ENCODE peak calls at places on chromosome 6, in six cellular contexts. One of them, this sample, is unnamed.

GRCh38 chr6:33430991-33431879 is 11.4 kb downstream of the SYNGAP1 start:
- DNase-seq in GM12865: peak
- DNase-seq in EL: peak
- DNase-seq in putamen: peak
- DNase-seq in tibial artery: no peak
- DNase-seq in CD4-positive, alpha-beta memory T cell: peak
- DNase-seq in this sample: no peak

GRCh38 chr6:31689249-31690110 is 8.6 kb upstream of the LY6G5C start:
- DNase-seq in GM12865: no peak
- DNase-seq in EL: no peak
- DNase-seq in putamen: no peak
- DNase-seq in tibial artery: no peak
- DNase-seq in CD4-positive, alpha-beta memory T cell: no peak
- DNase-seq in this sample: no peak

GRCh38 chr6:105771313-105771970 is 314.7 kb upstream of the PRDM1 start:
- DNase-seq in GM12865: no peak
- DNase-seq in EL: peak
- DNase-seq in putamen: no peak
- DNase-seq in tibial artery: no peak
- DNase-seq in CD4-positive, alpha-beta memory T cell: no peak
- DNase-seq in this sample: no peak

GRCh38 chr6:23013776-23014175 is 444.4 kb downstream of the HDGFL1 start:
- DNase-seq in GM12865: no peak
- DNase-seq in EL: no peak
- DNase-seq in putamen: no peak
- DNase-seq in tibial artery: no peak
- DNase-seq in CD4-positive, alpha-beta memory T cell: no peak
- DNase-seq in this sample: no peak

GRCh38 chr6:107730106-107730505 is 94.0 kb downstream of the SCML4 start:
- DNase-seq in GM12865: no peak
- DNase-seq in EL: no peak
- DNase-seq in putamen: no peak
- DNase-seq in tibial artery: no peak
- DNase-seq in CD4-positive, alpha-beta memory T cell: peak
- DNase-seq in this sample: no peak

GRCh38 chr6:163554663-163555062 is 140.1 kb downstream of the QKI start:
- DNase-seq in GM12865: peak
- DNase-seq in EL: peak
- DNase-seq in putamen: no peak
- DNase-seq in tibial artery: peak
- DNase-seq in CD4-positive, alpha-beta memory T cell: peak
- DNase-seq in this sample: no peak

GRCh38 chr6:37653933-37654565 is 43.6 kb downstream of the MDGA1 start:
- DNase-seq in GM12865: peak
- DNase-seq in EL: peak
- DNase-seq in putamen: no peak
- DNase-seq in tibial artery: no peak
- DNase-seq in CD4-positive, alpha-beta memory T cell: peak
- DNase-seq in this sample: no peak

GRCh38 chr6:14927398-14927797 is 318.5 kb upstream of the JARID2 start:
- DNase-seq in GM12865: no peak
- DNase-seq in EL: no peak
- DNase-seq in putamen: no peak
- DNase-seq in tibial artery: no peak
- DNase-seq in CD4-positive, alpha-beta memory T cell: no peak
- DNase-seq in this sample: no peak

GRCh38 chr6:132684998-132685397 is 26.0 kb upstream of the TAAR1 start:
- DNase-seq in GM12865: no peak
- DNase-seq in EL: no peak
- DNase-seq in putamen: no peak
- DNase-seq in tibial artery: no peak
- DNase-seq in CD4-positive, alpha-beta memory T cell: no peak
- DNase-seq in this sample: no peak

GRCh38 chr6:142680308-142680707 is 264.7 kb downstream of the HIVEP2 start:
- DNase-seq in GM12865: no peak
- DNase-seq in EL: peak
- DNase-seq in putamen: no peak
- DNase-seq in tibial artery: peak
- DNase-seq in CD4-positive, alpha-beta memory T cell: peak
- DNase-seq in this sample: no peak

GRCh38 chr6:30721198-30722024 is 1.3 kb downstream of the TUBB start:
- DNase-seq in GM12865: peak
- DNase-seq in EL: peak
- DNase-seq in putamen: peak
- DNase-seq in tibial artery: peak
- DNase-seq in CD4-positive, alpha-beta memory T cell: peak
- DNase-seq in this sample: peak

GRCh38 chr6:149013932-149014331 is 267.1 kb downstream of the UST start:
- DNase-seq in GM12865: no peak
- DNase-seq in EL: no peak
- DNase-seq in putamen: no peak
- DNase-seq in tibial artery: no peak
- DNase-seq in CD4-positive, alpha-beta memory T cell: no peak
- DNase-seq in this sample: no peak

GRCh38 chr6:71332012-71332411 is 43.4 kb downstream of the OGFRL1 start:
- DNase-seq in GM12865: no peak
- DNase-seq in EL: peak
- DNase-seq in putamen: no peak
- DNase-seq in tibial artery: no peak
- DNase-seq in CD4-positive, alpha-beta memory T cell: no peak
- DNase-seq in this sample: no peak

GRCh38 chr6:41505084-41506049 is 40.8 kb upstream of the FOXP4 start:
- DNase-seq in GM12865: peak
- DNase-seq in EL: peak
- DNase-seq in putamen: peak
- DNase-seq in tibial artery: peak
- DNase-seq in CD4-positive, alpha-beta memory T cell: no peak
- DNase-seq in this sample: peak

GRCh38 chr6:170020041-170020583 is 268.7 kb downstream of the ERMARD start:
- DNase-seq in GM12865: no peak
- DNase-seq in EL: no peak
- DNase-seq in putamen: no peak
- DNase-seq in tibial artery: no peak
- DNase-seq in CD4-positive, alpha-beta memory T cell: no peak
- DNase-seq in this sample: peak

GRCh38 chr6:78615430-78615904 is 251.9 kb upstream of the IRAK1BP1 start:
- DNase-seq in GM12865: peak
- DNase-seq in EL: peak
- DNase-seq in putamen: no peak
- DNase-seq in tibial artery: no peak
- DNase-seq in CD4-positive, alpha-beta memory T cell: no peak
- DNase-seq in this sample: no peak

GRCh38 chr6:17393335-17394191 is at the start of gene CAP2:
- DNase-seq in GM12865: no peak
- DNase-seq in EL: peak
- DNase-seq in putamen: peak
- DNase-seq in tibial artery: peak
- DNase-seq in CD4-positive, alpha-beta memory T cell: no peak
- DNase-seq in this sample: peak

GRCh38 chr6:169669147-169669546 is 32.7 kb downstream of the WDR27 start:
- DNase-seq in GM12865: no peak
- DNase-seq in EL: no peak
- DNase-seq in putamen: no peak
- DNase-seq in tibial artery: no peak
- DNase-seq in CD4-positive, alpha-beta memory T cell: no peak
- DNase-seq in this sample: no peak

GRCh38 chr6:89707766-89708165 is 69.2 kb upstream of the LYRM2 start:
- DNase-seq in GM12865: no peak
- DNase-seq in EL: no peak
- DNase-seq in putamen: no peak
- DNase-seq in tibial artery: no peak
- DNase-seq in CD4-positive, alpha-beta memory T cell: no peak
- DNase-seq in this sample: no peak

GRCh38 chr6:149963212-149963461 is 606 bp upstream of the ULBP1 start:
- DNase-seq in GM12865: peak
- DNase-seq in EL: peak
- DNase-seq in putamen: no peak
- DNase-seq in tibial artery: no peak
- DNase-seq in CD4-positive, alpha-beta memory T cell: peak
- DNase-seq in this sample: peak

GRCh38 chr6:119129148-119129967 is 50.9 kb upstream of the FAM184A start:
- DNase-seq in GM12865: peak
- DNase-seq in EL: peak
- DNase-seq in putamen: peak
- DNase-seq in tibial artery: no peak
- DNase-seq in CD4-positive, alpha-beta memory T cell: peak
- DNase-seq in this sample: no peak

GRCh38 chr6:129671442-129672344 is 38.3 kb downstream of the ARHGAP18 start:
- DNase-seq in GM12865: peak
- DNase-seq in EL: peak
- DNase-seq in putamen: no peak
- DNase-seq in tibial artery: no peak
- DNase-seq in CD4-positive, alpha-beta memory T cell: peak
- DNase-seq in this sample: no peak

GRCh38 chr6:77425676-77426075 is 37.6 kb downstream of the HTR1B start:
- DNase-seq in GM12865: no peak
- DNase-seq in EL: peak
- DNase-seq in putamen: no peak
- DNase-seq in tibial artery: no peak
- DNase-seq in CD4-positive, alpha-beta memory T cell: no peak
- DNase-seq in this sample: no peak

GRCh38 chr6:32603888-32604287 is 14.2 kb upstream of the HLA-DRB1 start:
- DNase-seq in GM12865: no peak
- DNase-seq in EL: no peak
- DNase-seq in putamen: no peak
- DNase-seq in tibial artery: no peak
- DNase-seq in CD4-positive, alpha-beta memory T cell: no peak
- DNase-seq in this sample: no peak

GRCh38 chr6:55866110-55866509 is 9.3 kb downstream of the BMP5 start:
- DNase-seq in GM12865: no peak
- DNase-seq in EL: no peak
- DNase-seq in putamen: no peak
- DNase-seq in tibial artery: no peak
- DNase-seq in CD4-positive, alpha-beta memory T cell: no peak
- DNase-seq in this sample: no peak

GRCh38 chr6:118722820-118723526 is 71.6 kb upstream of the CEP85L start:
- DNase-seq in GM12865: no peak
- DNase-seq in EL: peak
- DNase-seq in putamen: no peak
- DNase-seq in tibial artery: no peak
- DNase-seq in CD4-positive, alpha-beta memory T cell: no peak
- DNase-seq in this sample: no peak

GRCh38 chr6:169225131-169225576 is 28.5 kb downstream of the THBS2 start:
- DNase-seq in GM12865: no peak
- DNase-seq in EL: no peak
- DNase-seq in putamen: no peak
- DNase-seq in tibial artery: no peak
- DNase-seq in CD4-positive, alpha-beta memory T cell: no peak
- DNase-seq in this sample: no peak

GRCh38 chr6:124567401-124567800 is 394.8 kb upstream of the RNF217 start:
- DNase-seq in GM12865: no peak
- DNase-seq in EL: no peak
- DNase-seq in putamen: peak
- DNase-seq in tibial artery: no peak
- DNase-seq in CD4-positive, alpha-beta memory T cell: no peak
- DNase-seq in this sample: no peak

GRCh38 chr6:159943101-159943632 is 25.7 kb upstream of the IGF2R start:
- DNase-seq in GM12865: no peak
- DNase-seq in EL: peak
- DNase-seq in putamen: no peak
- DNase-seq in tibial artery: peak
- DNase-seq in CD4-positive, alpha-beta memory T cell: no peak
- DNase-seq in this sample: no peak

GRCh38 chr6:971981-972640 is 279.2 kb upstream of the EXOC2 start:
- DNase-seq in GM12865: no peak
- DNase-seq in EL: no peak
- DNase-seq in putamen: no peak
- DNase-seq in tibial artery: no peak
- DNase-seq in CD4-positive, alpha-beta memory T cell: no peak
- DNase-seq in this sample: no peak

GRCh38 chr6:16802071-16802470 is 40.8 kb upstream of the ATXN1 start:
- DNase-seq in GM12865: no peak
- DNase-seq in EL: peak
- DNase-seq in putamen: no peak
- DNase-seq in tibial artery: peak
- DNase-seq in CD4-positive, alpha-beta memory T cell: no peak
- DNase-seq in this sample: no peak

GRCh38 chr6:140641412-140641811 is 1267.0 kb upstream of the CITED2 start:
- DNase-seq in GM12865: peak
- DNase-seq in EL: no peak
- DNase-seq in putamen: no peak
- DNase-seq in tibial artery: no peak
- DNase-seq in CD4-positive, alpha-beta memory T cell: no peak
- DNase-seq in this sample: no peak